ENCODE peak calls at places on chromosomes 13 and 19, in seven cellular contexts. X is WTC11, E is heart left ventricle, A is uterus, S is astrocyte, C is foreskin fibroblast, Y is BJ. L is an unnamed sample.
A peak's percentile ranks its signal among the peaks of the same experiment; 100 is the strongest.

GRCh38 chr19:48854103-48854502 is 14.3 kb downstream of the PLEKHA4 start:
- DNase-seq in X (no peak), E (no peak), A (no peak), S (no peak), C (no peak), Y (no peak), L (no peak)

GRCh38 chr13:25973085-25973484 is 78.7 kb downstream of the SHISA2 start:
- DNase-seq in X (no peak), E (no peak), A (no peak), S (no peak), C (no peak), Y (no peak), L (no peak)

GRCh38 chr13:80630685-80631121 is 289.8 kb upstream of the SPRY2 start:
- DNase-seq in X (no peak), E (no peak), A (peak; percentile 43), S (peak; percentile 5), C (peak; percentile 34), Y (no peak), L (no peak)

GRCh38 chr13:20401958-20402856 is 123.5 kb downstream of the CRYL1 start:
- DNase-seq in X (no peak), E (no peak), A (no peak), S (peak; percentile 79), C (peak; percentile 43), Y (no peak), L (peak; percentile 62)

GRCh38 chr19:7533925-7534480 is 1.5 kb upstream of the PNPLA6 start:
- DNase-seq in X (peak; percentile 83), E (peak; percentile 93), A (peak; percentile 89), S (peak; percentile 77), C (peak; percentile 87), Y (peak; percentile 42), L (peak; percentile 89)

GRCh38 chr13:44437356-44438233 is 64.0 kb downstream of the SERP2 start:
- DNase-seq in X (no peak), E (no peak), A (no peak), S (peak; percentile 18), C (no peak), Y (no peak), L (no peak)

GRCh38 chr13:20291037-20291436 is 58.9 kb upstream of the GJB6 start:
- DNase-seq in X (no peak), E (no peak), A (no peak), S (no peak), C (no peak), Y (no peak), L (no peak)

GRCh38 chr19:33376931-33377557 is 3.5 kb downstream of the CEBPG start:
- DNase-seq in X (no peak), E (no peak), A (no peak), S (no peak), C (no peak), Y (no peak), L (no peak)

GRCh38 chr13:45119469-45119989 is 781 bp upstream of the GTF2F2 start:
- DNase-seq in X (no peak), E (no peak), A (no peak), S (peak; percentile 80), C (peak; percentile 27), Y (no peak), L (no peak)

GRCh38 chr13:59607172-59607571 is 556.6 kb downstream of the DIAPH3 start:
- DNase-seq in X (no peak), E (no peak), A (no peak), S (no peak), C (no peak), Y (no peak), L (no peak)

GRCh38 chr13:71249031-71249430 is 618.0 kb downstream of the DACH1 start:
- DNase-seq in X (no peak), E (no peak), A (no peak), S (no peak), C (no peak), Y (no peak), L (no peak)

GRCh38 chr13:22062478-22063205 is 391.8 kb downstream of the FGF9 start:
- DNase-seq in X (no peak), E (no peak), A (no peak), S (no peak), C (no peak), Y (no peak), L (no peak)

GRCh38 chr13:48400820-48401219 is 12.1 kb downstream of the LPAR6 start:
- DNase-seq in X (no peak), E (no peak), A (no peak), S (peak; percentile 71), C (peak; percentile 72), Y (peak; percentile 73), L (no peak)

GRCh38 chr19:33430674-33431277 is 57.3 kb downstream of the CEBPG start:
- DNase-seq in X (peak; percentile 81), E (peak; percentile 82), A (no peak), S (peak; percentile 40), C (peak; percentile 56), Y (no peak), L (no peak)

GRCh38 chr19:8396563-8397203 is 6.5 kb downstream of the RAB11B start:
- DNase-seq in X (peak; percentile 85), E (peak; percentile 89), A (peak; percentile 49), S (peak; percentile 23), C (peak; percentile 49), Y (no peak), L (no peak)

GRCh38 chr19:4232614-4233281 is 3.4 kb downstream of the EBI3 start:
- DNase-seq in X (no peak), E (no peak), A (no peak), S (no peak), C (no peak), Y (no peak), L (no peak)

GRCh38 chr13:93925976-93926375 is 553.5 kb downstream of the DCT start:
- DNase-seq in X (no peak), E (no peak), A (no peak), S (no peak), C (no peak), Y (no peak), L (no peak)

GRCh38 chr13:93932901-93933300 is 546.6 kb downstream of the DCT start:
- DNase-seq in X (no peak), E (no peak), A (no peak), S (peak; percentile 16), C (no peak), Y (no peak), L (no peak)

GRCh38 chr13:93922063-93922462 is 557.4 kb downstream of the DCT start:
- DNase-seq in X (no peak), E (no peak), A (no peak), S (no peak), C (no peak), Y (no peak), L (no peak)

GRCh38 chr13:93927431-93927830 is 552.1 kb downstream of the DCT start:
- DNase-seq in X (no peak), E (no peak), A (no peak), S (peak; percentile 58), C (no peak), Y (no peak), L (no peak)
- TF ChIP-seq CTCF in X (no peak), E (no peak), A (no peak), S (no peak), C (no peak), Y (no peak), L (no peak)

GRCh38 chr13:91747164-91747563 is 348.7 kb downstream of the GPC5 start:
- DNase-seq in X (no peak), E (no peak), A (no peak), S (no peak), C (no peak), Y (no peak), L (no peak)
- TF ChIP-seq CTCF in X (no peak), E (no peak), A (no peak), S (no peak), C (no peak), Y (no peak), L (no peak)

GRCh38 chr13:98032168-98032567 is 78.7 kb downstream of the IPO5 start:
- DNase-seq in X (no peak), E (no peak), A (no peak), S (no peak), C (no peak), Y (no peak), L (no peak)

GRCh38 chr13:98035373-98035772 is 81.9 kb downstream of the IPO5 start:
- DNase-seq in X (no peak), E (no peak), A (no peak), S (no peak), C (no peak), Y (no peak), L (no peak)

GRCh38 chr13:98039261-98039660 is 85.8 kb downstream of the IPO5 start:
- DNase-seq in X (no peak), E (no peak), A (no peak), S (no peak), C (no peak), Y (no peak), L (no peak)

GRCh38 chr13:98033277-98034247 is 80.1 kb downstream of the IPO5 start:
- DNase-seq in X (peak; percentile 20), E (no peak), A (peak; percentile 23), S (peak; percentile 25), C (peak; percentile 56), Y (no peak), L (no peak)
- TF ChIP-seq CTCF in X (no peak), E (peak; percentile 47), A (peak; percentile 36), S (peak; percentile 33), C (peak; percentile 54), Y (peak; percentile 60), L (peak; percentile 74)

DNA sequence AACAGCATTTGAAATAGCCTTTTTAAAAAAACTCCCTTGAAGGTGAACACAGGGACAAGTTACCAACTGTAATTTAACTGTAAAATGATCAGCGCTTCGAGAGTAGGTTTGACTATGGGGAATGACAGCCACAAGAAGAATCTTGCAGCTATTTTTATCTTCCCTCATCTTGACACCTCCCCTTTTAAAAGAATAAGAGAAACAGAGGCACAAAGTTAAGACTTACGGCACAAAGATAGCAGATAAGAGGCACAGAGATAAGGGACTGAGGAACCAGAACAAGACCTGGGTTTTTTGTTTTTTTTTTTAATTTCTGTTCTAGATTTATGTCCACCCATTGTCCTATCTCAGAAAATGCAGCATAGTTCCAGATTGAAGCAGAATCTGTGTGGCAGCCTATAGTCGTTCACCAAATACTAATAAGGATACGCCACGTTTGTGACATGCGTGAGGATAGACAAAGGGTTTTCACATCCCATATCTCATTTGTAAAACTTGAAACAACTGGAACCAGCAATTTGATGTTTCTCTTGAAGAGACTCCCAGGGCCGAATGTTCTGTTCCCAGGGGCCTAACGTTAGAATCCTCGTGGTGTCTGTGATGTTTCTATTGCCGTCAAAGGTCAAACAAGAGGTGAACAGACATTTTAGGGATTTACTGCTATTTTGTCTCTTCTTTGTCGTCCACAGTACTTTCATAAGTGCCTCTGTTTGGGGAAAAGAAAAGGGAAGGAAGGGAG is 154.9 kb downstream of the DCT start:
- DNase-seq in X (no peak), E (no peak), A (no peak), S (no peak), C (no peak), Y (no peak), L (no peak)
- TF ChIP-seq CTCF in X (no peak), E (no peak), A (no peak), S (no peak), C (no peak), Y (no peak), L (no peak)

L was measured in osteocyte.